ENCODE peak calls at places on chromosomes 4 and X, in five cellular contexts. One of them, this sample, is unnamed.

GRCh38 chr4:95929448-95930064 is 89.7 kb downstream of the PDHA2 start:
- DNase-seq in HTR-8/SVneo: no peak
- DNase-seq in T-helper 2 cell: no peak
- DNase-seq in iris pigment epithelial cell: no peak
- DNase-seq in activated T-helper 1 cell treated with Interleukin-2 at 50 U/mL for 16 hours: no peak
- DNase-seq in this sample: no peak

GRCh38 chrX:103628386-103629290 is at the start of gene TCEAL1:
- DNase-seq in HTR-8/SVneo: no peak
- DNase-seq in T-helper 2 cell: no peak
- DNase-seq in iris pigment epithelial cell: peak
- DNase-seq in activated T-helper 1 cell treated with Interleukin-2 at 50 U/mL for 16 hours: no peak
- DNase-seq in this sample: peak

GRCh38 chr4:128220286-128221235 is 67.1 kb downstream of the PGRMC2 start:
- DNase-seq in HTR-8/SVneo: peak
- DNase-seq in T-helper 2 cell: no peak
- DNase-seq in iris pigment epithelial cell: peak
- DNase-seq in activated T-helper 1 cell treated with Interleukin-2 at 50 U/mL for 16 hours: no peak
- DNase-seq in this sample: no peak

GRCh38 chr4:184775854-184776555 is 42.1 kb upstream of the CENPU start:
- DNase-seq in HTR-8/SVneo: no peak
- DNase-seq in T-helper 2 cell: no peak
- DNase-seq in iris pigment epithelial cell: no peak
- DNase-seq in activated T-helper 1 cell treated with Interleukin-2 at 50 U/mL for 16 hours: no peak
- DNase-seq in this sample: no peak

GRCh38 chr4:75030649-75031235 is 97.8 kb downstream of the PARM1 start:
- DNase-seq in HTR-8/SVneo: no peak
- DNase-seq in T-helper 2 cell: no peak
- DNase-seq in iris pigment epithelial cell: no peak
- DNase-seq in activated T-helper 1 cell treated with Interleukin-2 at 50 U/mL for 16 hours: no peak
- DNase-seq in this sample: no peak

GRCh38 chr4:164501074-164501473 is 252.9 kb upstream of the SMIM31 start:
- DNase-seq in HTR-8/SVneo: peak
- DNase-seq in T-helper 2 cell: no peak
- DNase-seq in iris pigment epithelial cell: peak
- DNase-seq in activated T-helper 1 cell treated with Interleukin-2 at 50 U/mL for 16 hours: no peak
- DNase-seq in this sample: no peak

GRCh38 chr4:144666539-144667175 is 20.7 kb downstream of the HHIP start:
- DNase-seq in HTR-8/SVneo: peak
- DNase-seq in T-helper 2 cell: no peak
- DNase-seq in iris pigment epithelial cell: peak
- DNase-seq in activated T-helper 1 cell treated with Interleukin-2 at 50 U/mL for 16 hours: no peak
- DNase-seq in this sample: no peak

GRCh38 chr4:13700196-13701140 is 72.9 kb upstream of the BOD1L1 start:
- DNase-seq in HTR-8/SVneo: no peak
- DNase-seq in T-helper 2 cell: no peak
- DNase-seq in iris pigment epithelial cell: peak
- DNase-seq in activated T-helper 1 cell treated with Interleukin-2 at 50 U/mL for 16 hours: no peak
- DNase-seq in this sample: no peak

GRCh38 chr4:188869581-188869980 is 730.3 kb downstream of the TRIML1 start:
- DNase-seq in HTR-8/SVneo: no peak
- DNase-seq in T-helper 2 cell: no peak
- DNase-seq in iris pigment epithelial cell: peak
- DNase-seq in activated T-helper 1 cell treated with Interleukin-2 at 50 U/mL for 16 hours: no peak
- DNase-seq in this sample: no peak

GRCh38 chr4:55378617-55379467 is 16.9 kb upstream of the TMEM165 start:
- DNase-seq in HTR-8/SVneo: no peak
- DNase-seq in T-helper 2 cell: no peak
- DNase-seq in iris pigment epithelial cell: no peak
- DNase-seq in activated T-helper 1 cell treated with Interleukin-2 at 50 U/mL for 16 hours: no peak
- DNase-seq in this sample: no peak

GRCh38 chrX:77595848-77596247 is 148.7 kb downstream of the FGF16 start:
- DNase-seq in HTR-8/SVneo: no peak
- DNase-seq in T-helper 2 cell: no peak
- DNase-seq in iris pigment epithelial cell: peak
- DNase-seq in activated T-helper 1 cell treated with Interleukin-2 at 50 U/mL for 16 hours: no peak
- DNase-seq in this sample: no peak

GRCh38 chr4:153211986-153212720 is 7.9 kb downstream of the TRIM2 start:
- DNase-seq in HTR-8/SVneo: no peak
- DNase-seq in T-helper 2 cell: no peak
- DNase-seq in iris pigment epithelial cell: peak
- DNase-seq in activated T-helper 1 cell treated with Interleukin-2 at 50 U/mL for 16 hours: no peak
- DNase-seq in this sample: no peak

GRCh38 chr4:97498875-97499274 is 644.4 kb downstream of the STPG2 start:
- DNase-seq in HTR-8/SVneo: peak
- DNase-seq in T-helper 2 cell: no peak
- DNase-seq in iris pigment epithelial cell: peak
- DNase-seq in activated T-helper 1 cell treated with Interleukin-2 at 50 U/mL for 16 hours: no peak
- DNase-seq in this sample: no peak

GRCh38 chrX:39757971-39758370 is 339.8 kb downstream of the BCOR start:
- DNase-seq in HTR-8/SVneo: no peak
- DNase-seq in T-helper 2 cell: no peak
- DNase-seq in iris pigment epithelial cell: peak
- DNase-seq in activated T-helper 1 cell treated with Interleukin-2 at 50 U/mL for 16 hours: no peak
- DNase-seq in this sample: no peak

GRCh38 chr4:184851200-184851541 is 25.4 kb upstream of the ACSL1 start:
- DNase-seq in HTR-8/SVneo: no peak
- DNase-seq in T-helper 2 cell: no peak
- DNase-seq in iris pigment epithelial cell: peak
- DNase-seq in activated T-helper 1 cell treated with Interleukin-2 at 50 U/mL for 16 hours: no peak
- DNase-seq in this sample: peak

GRCh38 chr4:81743731-81744465 is 272.2 kb upstream of the RASGEF1B start:
- DNase-seq in HTR-8/SVneo: no peak
- DNase-seq in T-helper 2 cell: no peak
- DNase-seq in iris pigment epithelial cell: no peak
- DNase-seq in activated T-helper 1 cell treated with Interleukin-2 at 50 U/mL for 16 hours: no peak
- DNase-seq in this sample: no peak

GRCh38 chr4:37244583-37245390 is at the start of gene NWD2:
- DNase-seq in HTR-8/SVneo: no peak
- DNase-seq in T-helper 2 cell: no peak
- DNase-seq in iris pigment epithelial cell: peak
- DNase-seq in activated T-helper 1 cell treated with Interleukin-2 at 50 U/mL for 16 hours: no peak
- DNase-seq in this sample: no peak

GRCh38 chr4:152079543-152080293 is 318.9 kb upstream of the GATB start:
- DNase-seq in HTR-8/SVneo: no peak
- DNase-seq in T-helper 2 cell: no peak
- DNase-seq in iris pigment epithelial cell: no peak
- DNase-seq in activated T-helper 1 cell treated with Interleukin-2 at 50 U/mL for 16 hours: peak
- DNase-seq in this sample: no peak

GRCh38 chrX:38117485-38117884 is 103.2 kb downstream of the SRPX start:
- DNase-seq in HTR-8/SVneo: no peak
- DNase-seq in T-helper 2 cell: no peak
- DNase-seq in iris pigment epithelial cell: peak
- DNase-seq in activated T-helper 1 cell treated with Interleukin-2 at 50 U/mL for 16 hours: no peak
- DNase-seq in this sample: no peak

GRCh38 chr4:17218801-17219200 is 293.1 kb downstream of the QDPR start:
- DNase-seq in HTR-8/SVneo: no peak
- DNase-seq in T-helper 2 cell: no peak
- DNase-seq in iris pigment epithelial cell: no peak
- DNase-seq in activated T-helper 1 cell treated with Interleukin-2 at 50 U/mL for 16 hours: no peak
- DNase-seq in this sample: no peak